ENCODE peak calls at places on chromosomes 12 and 14, in eight cellular contexts. One of them, this sample, is unnamed.

GRCh38 chr12:24496755-24497154 is 452.1 kb downstream of the BCAT1 start:
- DNase-seq in A549: no peak
- DNase-seq in endothelial cell: no peak
- DNase-seq in transverse colon: no peak
- DNase-seq in fibroblast of pulmonary artery: no peak
- DNase-seq in lung: no peak
- DNase-seq in AG09319: no peak
- DNase-seq in right lobe of liver: no peak
- DNase-seq in this sample: no peak

GRCh38 chr12:2532647-2533435 is 261.9 kb upstream of the FKBP4 start:
- DNase-seq in right lobe of liver: no peak
- DNase-seq in endothelial cell: no peak
- DNase-seq in AG09319: no peak
- DNase-seq in fibroblast of pulmonary artery: no peak
- DNase-seq in transverse colon: no peak
- DNase-seq in A549: no peak
- DNase-seq in lung: no peak
- DNase-seq in this sample: no peak

GRCh38 chr14:40371011-40371410 is 938.8 kb upstream of the FBXO33 start:
- DNase-seq in fibroblast of pulmonary artery: no peak
- DNase-seq in AG09319: no peak
- DNase-seq in endothelial cell: no peak
- DNase-seq in A549: no peak
- DNase-seq in transverse colon: no peak
- DNase-seq in right lobe of liver: no peak
- DNase-seq in lung: no peak
- DNase-seq in this sample: no peak

GRCh38 chr12:89162704-89163261 is 189.5 kb downstream of the DUSP6 start:
- DNase-seq in endothelial cell: no peak
- DNase-seq in right lobe of liver: peak; percentile 53
- DNase-seq in AG09319: peak; percentile 94
- DNase-seq in fibroblast of pulmonary artery: peak; percentile 99
- DNase-seq in A549: peak; percentile 31
- DNase-seq in transverse colon: peak; percentile 44
- DNase-seq in lung: peak; percentile 68
- DNase-seq in this sample: peak; percentile 79

GRCh38 chr14:80426686-80427085 is 215.4 kb upstream of the DIO2 start:
- DNase-seq in transverse colon: no peak
- DNase-seq in endothelial cell: no peak
- DNase-seq in AG09319: no peak
- DNase-seq in right lobe of liver: no peak
- DNase-seq in A549: no peak
- DNase-seq in fibroblast of pulmonary artery: peak; percentile 67
- DNase-seq in lung: no peak
- DNase-seq in this sample: no peak

GRCh38 chr12:7344831-7345230 is 41.0 kb downstream of the ACSM4 start:
- DNase-seq in lung: no peak
- DNase-seq in right lobe of liver: no peak
- DNase-seq in A549: no peak
- DNase-seq in AG09319: no peak
- DNase-seq in transverse colon: no peak
- DNase-seq in fibroblast of pulmonary artery: no peak
- DNase-seq in endothelial cell: no peak
- DNase-seq in this sample: no peak

GRCh38 chr12:123513805-123514204 is 19.7 kb downstream of the RILPL1 start:
- DNase-seq in A549: no peak
- DNase-seq in fibroblast of pulmonary artery: no peak
- DNase-seq in transverse colon: no peak
- DNase-seq in endothelial cell: no peak
- DNase-seq in right lobe of liver: no peak
- DNase-seq in AG09319: no peak
- DNase-seq in lung: no peak
- DNase-seq in this sample: no peak

GRCh38 chr12:22480016-22480415 is 64.3 kb downstream of the C2CD5 start:
- DNase-seq in A549: no peak
- DNase-seq in fibroblast of pulmonary artery: no peak
- DNase-seq in transverse colon: no peak
- DNase-seq in AG09319: no peak
- DNase-seq in endothelial cell: no peak
- DNase-seq in right lobe of liver: no peak
- DNase-seq in lung: no peak
- DNase-seq in this sample: no peak

GRCh38 chr12:109548258-109548657 is 25.0 kb downstream of the MMAB start:
- DNase-seq in endothelial cell: no peak
- DNase-seq in transverse colon: no peak
- DNase-seq in right lobe of liver: no peak
- DNase-seq in lung: no peak
- DNase-seq in AG09319: no peak
- DNase-seq in A549: no peak
- DNase-seq in fibroblast of pulmonary artery: no peak
- DNase-seq in this sample: no peak

GRCh38 chr14:61638595-61639391 is 56.5 kb upstream of the HIF1A start:
- DNase-seq in transverse colon: peak; percentile 22
- DNase-seq in fibroblast of pulmonary artery: no peak
- DNase-seq in endothelial cell: no peak
- DNase-seq in lung: no peak
- DNase-seq in right lobe of liver: no peak
- DNase-seq in AG09319: no peak
- DNase-seq in A549: no peak
- DNase-seq in this sample: no peak

GRCh38 chr14:89650077-89650978 is 233.3 kb upstream of the FOXN3 start:
- DNase-seq in lung: no peak
- DNase-seq in right lobe of liver: no peak
- DNase-seq in AG09319: no peak
- DNase-seq in endothelial cell: no peak
- DNase-seq in A549: no peak
- DNase-seq in fibroblast of pulmonary artery: no peak
- DNase-seq in transverse colon: no peak
- DNase-seq in this sample: peak; percentile 68

GRCh38 chr14:103999795-104000440 is 57.6 kb upstream of the RD3L start:
- DNase-seq in lung: no peak
- DNase-seq in transverse colon: no peak
- DNase-seq in AG09319: no peak
- DNase-seq in fibroblast of pulmonary artery: no peak
- DNase-seq in endothelial cell: no peak
- DNase-seq in A549: no peak
- DNase-seq in right lobe of liver: no peak
- DNase-seq in this sample: no peak

GRCh38 chr14:103997391-103997790 is 55.1 kb upstream of the RD3L start:
- DNase-seq in lung: no peak
- DNase-seq in transverse colon: no peak
- DNase-seq in fibroblast of pulmonary artery: no peak
- DNase-seq in endothelial cell: no peak
- DNase-seq in AG09319: no peak
- DNase-seq in right lobe of liver: no peak
- DNase-seq in A549: no peak
- DNase-seq in this sample: no peak

GRCh38 chr14:104003616-104004015 is 61.3 kb upstream of the RD3L start:
- DNase-seq in transverse colon: no peak
- DNase-seq in fibroblast of pulmonary artery: no peak
- DNase-seq in right lobe of liver: no peak
- DNase-seq in lung: no peak
- DNase-seq in endothelial cell: no peak
- DNase-seq in A549: no peak
- DNase-seq in AG09319: no peak
- DNase-seq in this sample: no peak

GRCh38 chr14:103998027-103998426 is 55.7 kb upstream of the RD3L start:
- DNase-seq in transverse colon: no peak
- DNase-seq in AG09319: no peak
- DNase-seq in A549: no peak
- DNase-seq in endothelial cell: no peak
- DNase-seq in fibroblast of pulmonary artery: no peak
- DNase-seq in right lobe of liver: no peak
- DNase-seq in lung: no peak
- DNase-seq in this sample: no peak

DNA sequence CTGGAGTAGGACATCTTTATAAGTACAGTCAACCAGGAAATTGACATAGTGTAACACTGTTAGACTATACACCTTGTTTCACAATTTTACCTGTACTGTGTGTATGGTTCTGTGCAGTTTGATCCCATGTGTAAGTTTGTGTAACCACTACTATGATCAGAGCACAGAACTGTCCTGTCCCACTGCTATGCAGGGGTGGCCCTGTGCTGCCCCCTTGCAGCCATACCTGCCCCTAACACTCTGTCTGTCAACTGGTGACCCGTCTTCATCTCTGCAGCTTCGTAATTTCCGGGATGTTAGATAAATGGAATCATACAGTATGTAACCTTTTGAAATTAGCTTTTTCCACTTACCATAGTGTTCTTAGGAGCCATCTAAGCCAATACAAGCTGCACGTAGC is 58.7 kb upstream of the RD3L start:
- DNase-seq in A549: no peak
- DNase-seq in fibroblast of pulmonary artery: no peak
- DNase-seq in right lobe of liver: no peak
- DNase-seq in endothelial cell: peak; percentile 62
- DNase-seq in transverse colon: no peak
- DNase-seq in AG09319: no peak
- DNase-seq in lung: no peak
- DNase-seq in this sample: peak; percentile 43
- TF ChIP-seq CTCF in A549: no peak
- TF ChIP-seq CTCF in fibroblast of pulmonary artery: no peak
- TF ChIP-seq CTCF in right lobe of liver: no peak
- TF ChIP-seq CTCF in endothelial cell: peak; percentile 47
- TF ChIP-seq CTCF in transverse colon: no peak
- TF ChIP-seq CTCF in AG09319: peak; percentile 4
- TF ChIP-seq CTCF in lung: no peak
- TF ChIP-seq CTCF in this sample: peak; percentile 30

GRCh38 chr14:22836301-22837058 is at the start of gene MMP14:
- DNase-seq in endothelial cell: peak; percentile 56
- DNase-seq in lung: peak; percentile 76
- DNase-seq in fibroblast of pulmonary artery: peak; percentile 91
- DNase-seq in A549: no peak
- DNase-seq in AG09319: peak; percentile 86
- DNase-seq in right lobe of liver: peak; percentile 61
- DNase-seq in transverse colon: peak; percentile 79
- DNase-seq in this sample: no peak
- TF ChIP-seq CTCF in endothelial cell: no peak
- TF ChIP-seq CTCF in lung: no peak
- TF ChIP-seq CTCF in fibroblast of pulmonary artery: peak; percentile 52
- TF ChIP-seq CTCF in A549: no peak
- TF ChIP-seq CTCF in AG09319: peak; percentile 76
- TF ChIP-seq CTCF in right lobe of liver: no peak
- TF ChIP-seq CTCF in transverse colon: peak; percentile 25
- TF ChIP-seq CTCF in this sample: no peak

DNA sequence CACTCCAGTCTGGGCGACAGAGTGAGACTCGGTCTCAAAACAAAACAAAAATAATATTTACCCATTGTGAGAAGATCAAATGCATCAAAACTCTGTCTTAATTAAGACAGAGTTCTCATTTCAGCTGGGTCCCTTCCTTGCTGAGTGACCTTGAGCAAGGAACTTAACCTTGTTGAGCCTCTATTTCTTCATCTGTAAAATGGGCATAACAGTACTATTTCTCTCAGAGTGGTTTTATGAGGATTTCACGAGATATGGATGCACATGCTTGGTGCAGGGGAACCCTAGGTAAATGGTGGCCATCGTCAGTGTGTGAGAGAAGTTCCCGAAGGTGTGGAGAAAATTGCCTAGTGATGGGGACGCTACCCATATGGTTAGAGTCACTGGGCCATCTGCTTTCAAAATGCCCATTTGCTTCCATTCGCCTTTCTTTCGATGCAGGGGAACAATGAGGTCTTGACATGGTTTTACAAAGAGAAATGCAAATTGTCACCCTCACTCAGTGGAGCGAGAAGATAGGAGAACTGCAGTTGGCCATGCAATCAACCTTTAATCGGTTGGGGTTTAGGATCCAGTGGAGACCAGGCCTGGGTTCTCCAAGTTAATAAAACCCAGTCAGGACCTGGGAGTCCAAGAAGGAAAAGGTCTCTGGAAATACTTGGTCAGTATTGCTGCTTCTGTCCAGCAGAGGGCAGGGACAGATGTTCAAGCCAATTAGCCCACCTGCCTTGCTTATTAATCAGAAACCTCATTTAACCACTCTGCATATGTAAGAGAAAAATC is 37.1 kb downstream of the CFAP251 start:
- DNase-seq in transverse colon: no peak
- DNase-seq in A549: no peak
- DNase-seq in AG09319: no peak
- DNase-seq in fibroblast of pulmonary artery: peak; percentile 47
- DNase-seq in lung: no peak
- DNase-seq in right lobe of liver: no peak
- DNase-seq in endothelial cell: no peak
- DNase-seq in this sample: no peak
- TF ChIP-seq CTCF in transverse colon: peak; percentile 23
- TF ChIP-seq CTCF in A549: peak; percentile 57
- TF ChIP-seq CTCF in AG09319: peak; percentile 47
- TF ChIP-seq CTCF in fibroblast of pulmonary artery: peak; percentile 71
- TF ChIP-seq CTCF in lung: no peak
- TF ChIP-seq CTCF in right lobe of liver: peak; percentile 39
- TF ChIP-seq CTCF in endothelial cell: peak; percentile 58
- TF ChIP-seq CTCF in this sample: peak; percentile 19

GRCh38 chr12:66744956-66745383 is 66.1 kb upstream of the GRIP1 start:
- DNase-seq in lung: no peak
- DNase-seq in transverse colon: no peak
- DNase-seq in fibroblast of pulmonary artery: no peak
- DNase-seq in right lobe of liver: no peak
- DNase-seq in endothelial cell: no peak
- DNase-seq in AG09319: no peak
- DNase-seq in A549: no peak
- DNase-seq in this sample: no peak
- TF ChIP-seq CTCF in lung: no peak
- TF ChIP-seq CTCF in transverse colon: no peak
- TF ChIP-seq CTCF in fibroblast of pulmonary artery: no peak
- TF ChIP-seq CTCF in right lobe of liver: no peak
- TF ChIP-seq CTCF in endothelial cell: no peak
- TF ChIP-seq CTCF in AG09319: no peak
- TF ChIP-seq CTCF in A549: no peak
- TF ChIP-seq CTCF in this sample: no peak

GRCh38 chr12:51217133-51217967 is 512 bp downstream of the POU6F1 start:
- DNase-seq in right lobe of liver: peak; percentile 72
- DNase-seq in AG09319: no peak
- DNase-seq in A549: peak; percentile 79
- DNase-seq in transverse colon: peak; percentile 72
- DNase-seq in fibroblast of pulmonary artery: peak; percentile 15
- DNase-seq in lung: peak; percentile 58
- DNase-seq in endothelial cell: peak; percentile 45
- DNase-seq in this sample: peak; percentile 57
- TF ChIP-seq CTCF in right lobe of liver: no peak
- TF ChIP-seq CTCF in AG09319: peak; percentile 35
- TF ChIP-seq CTCF in A549: peak; percentile 32
- TF ChIP-seq CTCF in transverse colon: peak; percentile 23
- TF ChIP-seq CTCF in fibroblast of pulmonary artery: no peak
- TF ChIP-seq CTCF in lung: no peak
- TF ChIP-seq CTCF in endothelial cell: peak; percentile 4
- TF ChIP-seq CTCF in this sample: no peak

This sample was measured in activated CD8-positive, alpha-beta T cell treated with anti-CD3 and anti-CD28 coated beads for 36 hours.